ENCODE peak calls at places on chromosomes 13 and 19, in four cellular contexts. A, Q, O and G are unnamed samples.

GRCh38 chr19:29084266-29084665 is 128.7 kb downstream of the UQCRFS1 start:
- DNase-seq in A (no peak), Q (no peak), O (no peak), G (no peak)

GRCh38 chr19:23525265-23525862 is 130.1 kb upstream of the ZNF91 start:
- DNase-seq in A (no peak), Q (no peak), O (no peak), G (no peak)

GRCh38 chr19:34974631-34975030 is 10.6 kb upstream of the ZNF792 start:
- DNase-seq in A (no peak), Q (no peak), O (no peak), G (no peak)

GRCh38 chr13:24226762-24227161 is 66.2 kb downstream of the SPATA13 start:
- DNase-seq in A (no peak), Q (no peak), O (no peak), G (no peak)

GRCh38 chr19:44677019-44677809 is 5.9 kb downstream of the CEACAM19 start:
- DNase-seq in A (no peak), Q (no peak), O (no peak), G (no peak)

GRCh38 chr19:58563823-58564222 is 5.4 kb upstream of the UBE2M start:
- DNase-seq in A (no peak), Q (peak; percentile 8), O (no peak), G (no peak)

GRCh38 chr13:42328672-42329071 is 56.7 kb downstream of the AKAP11 start:
- DNase-seq in A (no peak), Q (no peak), O (no peak), G (no peak)

GRCh38 chr19:29367701-29368306 is 154.9 kb upstream of the UQCRFS1 start:
- DNase-seq in A (no peak), Q (no peak), O (no peak), G (no peak)

GRCh38 chr19:49926520-49926919 is 2.5 kb upstream of the ATF5 start:
- DNase-seq in A (no peak), Q (no peak), O (no peak), G (no peak)

GRCh38 chr13:36666482-36667264 is 7.1 kb upstream of the SERTM1 start:
- DNase-seq in A (no peak), Q (no peak), O (no peak), G (no peak)

GRCh38 chr13:80669112-80669511 is 328.2 kb upstream of the SPRY2 start:
- DNase-seq in A (no peak), Q (no peak), O (no peak), G (no peak)

GRCh38 chr19:19157808-19158207 is 12.3 kb downstream of the MEF2B start:
- DNase-seq in A (no peak), Q (no peak), O (no peak), G (no peak)

GRCh38 chr19:19162495-19162894 is 7.6 kb downstream of the MEF2B start:
- DNase-seq in A (no peak), Q (no peak), O (no peak), G (no peak)

GRCh38 chr19:19165396-19165795 is 4.7 kb downstream of the MEF2B start:
- DNase-seq in A (no peak), Q (no peak), O (no peak), G (no peak)

GRCh38 chr19:19159534-19159933 is 10.5 kb downstream of the MEF2B start:
- DNase-seq in A (no peak), Q (no peak), O (no peak), G (no peak)

DNA sequence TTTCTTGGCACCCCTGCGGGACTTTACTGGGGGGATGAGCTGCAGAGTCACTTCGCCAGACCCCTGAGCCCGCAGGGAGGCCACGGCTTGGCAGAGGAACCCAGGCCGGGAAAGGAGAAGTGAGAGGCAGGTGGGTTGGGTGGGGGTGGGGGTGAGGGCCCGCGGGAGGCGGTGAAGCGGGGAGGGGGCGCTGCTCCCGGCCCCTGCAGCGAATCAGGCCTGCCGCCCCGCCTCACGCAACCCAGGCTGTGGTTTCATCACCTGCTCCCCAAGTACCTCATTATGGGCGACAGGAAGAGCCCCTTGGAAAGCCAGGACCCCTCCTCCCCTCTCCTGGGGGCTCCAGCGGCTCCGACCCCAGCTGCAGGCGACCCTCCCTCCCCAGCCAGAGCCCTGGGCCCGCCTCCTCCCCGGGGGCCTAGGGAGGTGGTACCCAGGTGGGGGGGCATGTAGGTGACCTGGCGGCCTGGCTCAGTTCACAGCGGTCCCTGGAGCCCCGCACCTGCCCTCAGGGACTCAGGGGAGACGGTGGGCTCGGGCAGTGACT is 9.5 kb downstream of the MEF2B start:
- DNase-seq in A (no peak), Q (no peak), O (no peak), G (no peak)
- H3K4me3 ChIP-seq in A (no peak overlapping the region), Q (no peak overlapping the region), O (no peak overlapping the region), G (no peak overlapping the region)

DNA sequence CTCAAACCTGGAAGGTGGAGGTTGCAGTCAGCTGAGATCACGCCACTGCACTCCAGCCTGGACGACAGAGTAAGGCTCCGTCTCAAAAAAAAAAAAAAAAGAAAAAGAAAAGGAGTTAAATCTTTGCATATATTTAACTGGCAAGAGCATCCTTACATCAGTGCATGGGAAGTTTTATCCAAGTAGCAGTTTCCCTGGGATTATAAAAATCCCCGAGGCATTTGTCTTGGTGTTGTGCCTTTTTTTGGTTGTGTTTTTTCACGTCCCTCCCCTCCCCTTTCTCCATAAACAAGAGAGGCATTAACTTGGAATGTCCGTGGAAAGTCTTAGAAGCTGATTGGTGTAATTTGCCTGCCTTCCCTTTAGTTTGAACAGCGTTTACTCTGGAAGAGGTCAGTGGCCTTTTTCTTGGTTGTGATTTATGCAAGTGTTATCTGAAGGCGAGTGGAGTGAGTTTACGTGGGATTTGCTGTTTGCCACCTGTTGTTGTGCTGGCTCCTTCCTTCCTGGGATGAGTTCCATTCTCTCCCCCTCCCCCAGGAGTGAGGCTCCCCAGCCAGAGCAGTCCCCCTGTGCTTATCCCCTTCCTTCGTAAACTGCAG is 7.1 kb downstream of the ACTN4 start:
- DNase-seq in A (no peak), Q (no peak), O (no peak), G (no peak)
- H3K4me3 ChIP-seq in A (peak overlapping the region; percentile 86), Q (no peak overlapping the region), O (no peak overlapping the region), G (peak overlapping the region; percentile 14)

GRCh38 chr19:14250870-14251269 is 44.9 kb upstream of the ADGRL1 start:
- DNase-seq in A (no peak), Q (no peak), O (no peak), G (no peak)

GRCh38 chr19:14248578-14249011 is 42.6 kb upstream of the ADGRL1 start:
- DNase-seq in A (no peak), Q (peak; percentile 46), O (no peak), G (peak; percentile 32)
- H3K4me3 ChIP-seq in A (peak overlapping the region; percentile 52), Q (peak overlapping the region; percentile 56), O (peak overlapping the region; percentile 48), G (peak overlapping the region; percentile 64)

DNA sequence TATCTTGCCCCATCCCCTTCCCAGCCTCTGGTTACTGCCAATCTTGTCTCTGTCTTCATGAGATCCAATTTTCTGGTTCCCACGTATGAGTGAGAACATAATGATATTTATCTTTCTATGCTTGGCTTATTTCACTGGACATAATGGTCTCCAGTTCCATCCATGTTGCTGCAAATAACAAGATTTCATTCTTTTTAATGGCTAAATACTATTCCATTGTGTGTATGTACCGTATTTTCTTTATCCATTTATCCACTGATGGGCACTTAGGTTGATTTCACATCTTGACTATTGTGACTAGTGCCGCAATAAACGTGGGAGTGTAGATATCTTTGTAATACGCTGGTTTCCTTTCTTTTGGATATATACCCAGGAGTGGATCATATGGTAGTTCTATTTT is 43.0 kb downstream of the CHST8 start:
- DNase-seq in A (no peak), Q (no peak), O (no peak), G (no peak)
- H3K4me3 ChIP-seq in A (no peak overlapping the region), Q (no peak overlapping the region), O (no peak overlapping the region), G (no peak overlapping the region)

DNA sequence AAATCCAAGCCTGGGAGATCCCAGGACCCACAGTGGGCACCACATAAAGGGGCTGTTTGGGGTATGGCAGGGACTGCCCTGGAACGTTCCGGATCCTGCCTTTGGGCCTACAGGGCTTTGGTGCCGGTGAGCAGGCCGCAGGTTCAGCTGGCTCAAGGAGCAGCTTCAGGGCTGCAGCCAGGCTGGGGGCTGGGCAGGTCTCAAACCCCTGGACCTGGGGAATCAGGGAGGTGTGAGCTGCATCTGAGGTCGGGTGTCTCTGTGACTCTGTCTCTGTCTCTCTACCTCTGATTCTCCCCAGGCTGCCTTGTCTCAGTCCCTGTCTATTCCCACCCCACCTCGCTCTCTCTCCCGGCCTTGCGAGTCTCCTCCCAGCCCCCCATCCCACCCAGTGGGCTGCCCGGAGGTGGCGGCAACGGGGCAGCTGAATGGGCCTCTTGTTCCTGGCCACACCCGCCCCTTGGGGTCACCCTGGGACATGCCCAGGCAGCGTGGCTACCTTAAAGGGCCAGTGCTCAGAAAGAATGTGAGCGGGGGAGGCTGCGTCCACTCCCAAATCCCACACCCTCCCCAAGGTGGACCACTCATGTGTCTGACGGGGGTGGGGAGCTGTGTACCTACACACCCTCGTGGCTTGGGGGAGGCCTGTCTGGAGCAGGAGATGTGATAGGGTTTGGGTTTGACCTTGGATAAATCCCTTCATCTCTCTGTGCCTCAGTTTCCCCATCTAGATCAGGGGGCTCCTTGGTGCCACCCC is 31.1 kb downstream of the NFIC start:
- DNase-seq in A (no peak), Q (no peak), O (no peak), G (no peak)
- H3K4me3 ChIP-seq in A (peak overlapping the region; percentile 57), Q (peak overlapping the region; percentile 10), O (no peak overlapping the region), G (no peak overlapping the region)

GRCh38 chr13:94478913-94479312 is 569 bp downstream of the DCT start:
- DNase-seq in A (no peak), Q (no peak), O (no peak), G (no peak)
- H3K4me3 ChIP-seq in A (no peak overlapping the region), Q (no peak overlapping the region), O (no peak overlapping the region), G (no peak overlapping the region)

DNA sequence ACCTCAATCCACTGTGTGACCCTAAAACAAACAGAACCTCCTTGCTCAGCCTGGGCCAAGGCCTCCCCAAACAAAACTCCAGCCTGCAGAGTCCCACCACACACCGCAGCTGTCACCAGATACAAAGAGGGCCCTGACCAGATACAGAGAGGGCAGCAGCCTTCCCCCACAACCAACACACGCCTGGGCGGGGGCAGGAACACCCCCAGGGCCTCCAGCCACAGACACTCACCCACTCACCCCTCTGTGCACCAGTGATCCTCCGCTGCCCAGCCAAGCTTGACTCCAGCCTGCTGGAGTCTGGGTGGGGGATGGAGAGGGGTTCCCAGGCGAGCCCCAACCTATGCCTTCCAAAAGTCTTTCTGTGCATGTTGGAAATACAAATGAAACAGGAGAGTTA is 5.9 kb upstream of the CIRBP start:
- DNase-seq in A (no peak), Q (peak; percentile 17), O (no peak), G (no peak)
- H3K4me3 ChIP-seq in A (no peak overlapping the region), Q (no peak overlapping the region), O (no peak overlapping the region), G (no peak overlapping the region)